ENCODE peak calls at places on chromosomes 13 and 19, in four cellular contexts. G is epithelial cell of prostate, F is Panc1, Z is kidney tubule cell. H is an unnamed sample.
A peak's percentile ranks its signal among the peaks of the same experiment; 100 is the strongest.

GRCh38 chr13:105804561-105805190 is 730.8 kb downstream of the EFNB2 start:
- DNase-seq in Z (no peak), G (no peak), F (no peak), H (no peak)

GRCh38 chr19:41753936-41754529 is 1.3 kb upstream of the CEACAM6 start:
- DNase-seq in F (no peak), G (no peak), Z (peak; percentile 50), H (peak; percentile 46)

GRCh38 chr13:29849731-29850212 is 645 bp downstream of the UBL3 start:
- DNase-seq in G (peak; percentile 31), Z (peak; percentile 86), F (no peak), H (no peak)

GRCh38 chr19:44820648-44821609 is 12.0 kb downstream of the BCAM start:
- DNase-seq in Z (no peak), F (no peak), G (no peak), H (no peak)

GRCh38 chr13:50208826-50209335 is 193.6 kb downstream of the KCNRG start:
- DNase-seq in Z (peak; percentile 77), G (no peak), F (peak; percentile 13), H (no peak)

GRCh38 chr19:34938886-34939285 is 12.2 kb downstream of the ZNF30 start:
- DNase-seq in G (no peak), F (no peak), Z (no peak), H (no peak)

GRCh38 chr13:78910147-78910546 is 251.2 kb upstream of the OBI1 start:
- DNase-seq in Z (no peak), F (no peak), G (no peak), H (no peak)

GRCh38 chr13:100543872-100544602 is 44.6 kb downstream of the GGACT start:
- DNase-seq in Z (peak; percentile 35), F (no peak), G (no peak), H (no peak)

GRCh38 chr19:38547446-38547845 is 70.3 kb downstream of the MAP4K1 start:
- DNase-seq in G (no peak), Z (no peak), F (no peak), H (no peak)

GRCh38 chr13:28820099-28821051 is at the start of gene MTUS2:
- DNase-seq in Z (peak; percentile 16), F (no peak), G (no peak), H (no peak)

GRCh38 chr13:80654638-80655249 is 313.8 kb upstream of the SPRY2 start:
- DNase-seq in Z (peak; percentile 25), G (no peak), F (no peak), H (no peak)

GRCh38 chr19:13762635-13763235 is 1.6 kb upstream of the MRI1 start:
- DNase-seq in Z (no peak), G (no peak), F (no peak), H (no peak)

GRCh38 chr19:29810504-29810871 is 1.3 kb upstream of the CCNE1 start:
- DNase-seq in Z (peak; percentile 74), F (no peak), G (peak; percentile 69), H (no peak)

GRCh38 chr13:26561636-26562537 is 4.4 kb downstream of the WASF3 start:
- DNase-seq in Z (peak; percentile 24), F (no peak), G (no peak), H (no peak)

GRCh38 chr19:35168261-35168660 is 13.7 kb downstream of the FXYD5 start:
- DNase-seq in G (no peak), Z (peak; percentile 58), F (no peak), H (no peak)

GRCh38 chr19:10227215-10227971 is 3.7 kb downstream of the S1PR2 start:
- DNase-seq in G (no peak), F (no peak), Z (no peak), H (no peak)

GRCh38 chr13:32428581-32429072 is 697 bp upstream of the N4BP2L1 start:
- DNase-seq in Z (peak; percentile 16), G (no peak), F (no peak), H (no peak)

GRCh38 chr19:28920269-28921066 is 292.5 kb downstream of the UQCRFS1 start:
- DNase-seq in F (no peak), Z (no peak), G (no peak), H (no peak)

GRCh38 chr13:98484289-98485219 is 92.4 kb downstream of the STK24 start:
- DNase-seq in G (peak; percentile 98), Z (peak; percentile 99), F (peak; percentile 53), H (peak; percentile 52)

GRCh38 chr19:1241417-1242095 is at the start of gene ATP5F1D:
- DNase-seq in Z (peak; percentile 95), G (no peak), F (no peak), H (peak; percentile 93)

GRCh38 chr19:53183146-53183545 is 10.0 kb downstream of the ZNF665 start:
- DNase-seq in Z (peak; percentile 62), G (no peak), F (no peak), H (no peak)

GRCh38 chr13:108227651-108228272 is 9.6 kb downstream of the ABHD13 start:
- DNase-seq in Z (peak; percentile 39), G (no peak), F (no peak), H (peak; percentile 51)

GRCh38 chr19:39112338-39112890 is 13.2 kb upstream of the PAK4 start:
- DNase-seq in F (peak; percentile 96), Z (peak; percentile 93), G (peak; percentile 81), H (no peak)

GRCh38 chr19:51002542-51003311 is 1.3 kb upstream of the KLK8 start:
- DNase-seq in F (no peak), G (no peak), Z (peak; percentile 29), H (no peak)

GRCh38 chr13:86976521-86977324 is 694.4 kb upstream of the SLITRK5 start:
- DNase-seq in Z (no peak), G (no peak), F (no peak), H (no peak)

GRCh38 chr19:15120135-15121026 is 13.2 kb downstream of the SYDE1 start:
- DNase-seq in G (no peak), F (no peak), Z (no peak), H (no peak)

GRCh38 chr19:608155-609000 is 18.7 kb downstream of the HCN2 start:
- DNase-seq in Z (no peak), G (no peak), F (no peak), H (no peak)

GRCh38 chr19:4067396-4068057 is 828 bp upstream of the ZBTB7A start:
- DNase-seq in Z (no peak), F (no peak), G (no peak), H (no peak)

GRCh38 chr13:39284801-39285388 is 246.6 kb downstream of the NHLRC3 start:
- DNase-seq in F (no peak), G (no peak), Z (no peak), H (no peak)

GRCh38 chr13:104577029-104577820 is 1511.0 kb upstream of the SLC10A2 start:
- DNase-seq in F (no peak), G (no peak), Z (peak; percentile 22), H (no peak)

GRCh38 chr19:1310853-1311180 is 25.1 kb downstream of the EFNA2 start:
- DNase-seq in Z (no peak), F (no peak), G (no peak), H (no peak)

GRCh38 chr13:86000546-86000945 is 201.3 kb upstream of the SLITRK6 start:
- DNase-seq in G (no peak), F (no peak), Z (no peak), H (peak; percentile 47)

GRCh38 chr13:29888306-29888705 is 37.9 kb upstream of the UBL3 start:
- DNase-seq in Z (no peak), F (no peak), G (no peak), H (no peak)

GRCh38 chr13:80577951-80578670 is 237.2 kb upstream of the SPRY2 start:
- DNase-seq in F (no peak), Z (no peak), G (no peak), H (no peak)